ENCODE peak calls at places on chromosomes 16 and 17, in four cellular contexts. C, X, M and Y are unnamed samples.

GRCh38 chr16:287298-287811 is 4.4 kb downstream of the PDIA2 start:
- DNase-seq in M (no peak), C (no peak), X (no peak), Y (no peak)

GRCh38 chr17:50165066-50165465 is 739 bp upstream of the SGCA start:
- DNase-seq in C (no peak), M (no peak), X (no peak), Y (no peak)

GRCh38 chr17:49858796-49859195 is 10.9 kb upstream of the TAC4 start:
- DNase-seq in C (no peak), M (no peak), X (no peak), Y (no peak)

GRCh38 chr17:63685021-63685420 is 14.9 kb downstream of the LIMD2 start:
- DNase-seq in M (no peak), C (no peak), X (no peak), Y (no peak)

GRCh38 chr16:85372627-85373372 is 240.3 kb upstream of the GSE1 start:
- DNase-seq in C (peak; percentile 77), M (no peak), X (peak; percentile 16), Y (no peak)

GRCh38 chr17:4950075-4950756 is 703 bp upstream of the ENO3 start:
- DNase-seq in C (peak; percentile 80), X (peak; percentile 56), M (peak; percentile 77), Y (no peak)

GRCh38 chr17:33927732-33928133 is 327.4 kb upstream of the CCL2 start:
- DNase-seq in X (no peak), M (no peak), C (peak; percentile 57), Y (no peak)

GRCh38 chr16:25023541-25023940 is 8.4 kb upstream of the ARHGAP17 start:
- DNase-seq in X (no peak), M (no peak), C (no peak), Y (no peak)

GRCh38 chr17:6325741-6326140 is 109.2 kb downstream of the AIPL1 start:
- DNase-seq in C (no peak), M (no peak), X (no peak), Y (no peak)

GRCh38 chr17:65531508-65532431 is 29.7 kb downstream of the AXIN2 start:
- DNase-seq in X (no peak), C (no peak), M (no peak), Y (no peak)

GRCh38 chr16:67397812-67398545 is 4.7 kb upstream of the TPPP3 start:
- DNase-seq in C (no peak), X (no peak), M (no peak), Y (no peak)

GRCh38 chr16:4847774-4848587 is 700 bp downstream of the UBN1 start:
- DNase-seq in X (peak; percentile 29), C (peak; percentile 51), M (no peak), Y (no peak)

GRCh38 chr17:33498069-33498468 is 205.0 kb upstream of the ASIC2 start:
- DNase-seq in C (no peak), X (no peak), M (no peak), Y (no peak)

GRCh38 chr16:2691491-2692248 is 9.3 kb downstream of the KCTD5 start:
- DNase-seq in C (no peak), X (no peak), M (no peak), Y (no peak)

GRCh38 chr17:29283496-29283895 is 10.5 kb downstream of the NUFIP2 start:
- DNase-seq in M (no peak), X (no peak), C (no peak), Y (no peak)
- TF ChIP-seq FOSL1 in M (no peak), X (no peak), C (no peak), Y (no peak)

DNA sequence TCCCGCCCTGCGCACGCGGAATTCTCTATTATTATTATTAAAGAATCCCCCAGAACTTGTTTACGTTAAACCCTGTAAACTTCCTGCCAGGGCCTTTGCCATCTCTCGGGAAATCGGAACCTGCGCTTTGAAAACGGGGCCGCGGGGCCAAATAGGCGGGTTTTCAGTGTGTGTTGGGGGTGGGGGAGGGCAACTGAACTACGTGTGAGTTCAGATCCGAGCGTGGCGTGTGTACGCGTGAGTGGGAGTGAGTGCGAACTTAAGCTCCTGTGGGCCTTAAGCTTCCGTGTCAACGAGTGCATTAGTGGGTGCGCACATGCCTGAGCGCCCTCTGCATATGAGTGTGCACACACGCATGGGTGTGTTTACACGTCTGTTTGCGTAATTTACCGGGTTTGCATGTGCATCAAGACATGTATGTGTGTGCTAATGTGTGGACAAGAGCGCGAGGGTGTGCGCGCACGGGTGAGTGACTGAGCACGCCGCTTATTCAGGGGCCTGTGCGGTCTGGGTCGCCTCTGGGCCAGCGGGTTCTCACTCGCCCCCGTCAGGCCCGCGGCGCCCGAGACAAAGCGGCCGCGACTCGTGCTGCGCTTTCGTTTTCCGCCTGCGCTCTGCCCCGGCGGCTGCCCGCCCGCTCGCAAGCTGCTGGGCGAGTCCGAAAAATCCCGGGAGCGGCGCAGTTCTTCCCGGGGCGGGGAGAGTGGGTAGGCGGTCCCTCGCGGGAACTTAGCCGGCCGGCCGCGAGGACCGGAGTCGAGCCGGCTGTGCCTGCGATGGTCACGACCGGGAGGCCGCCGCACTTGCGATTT is 1.2 kb upstream of the FOXF1 start:
- DNase-seq in C (no peak), X (no peak), M (peak; percentile 69), Y (peak; percentile 32)
- H2AFZ ChIP-seq in C (no peak overlapping the region), X (no peak overlapping the region), M (no peak overlapping the region), Y (peak overlapping the region; percentile 72)

GRCh38 chr17:21394265-21394664 is 18.1 kb downstream of the KCNJ12 start:
- DNase-seq in M (no peak), C (no peak), X (no peak), Y (no peak)
- TF ChIP-seq FOSL1 in M (no peak), C (no peak), X (no peak), Y (no peak)

GRCh38 chr17:78408476-78409020 is 30.1 kb downstream of the PGS1 start:
- DNase-seq in C (no peak), X (no peak), M (no peak), Y (no peak)
- H2AFZ ChIP-seq in C (no peak overlapping the region), X (no peak overlapping the region), M (no peak overlapping the region), Y (no peak overlapping the region)